ENCODE peak calls at places on chromosomes 13 and 19, in six cellular contexts. O is left ventricle myocardium inferior, V is fibroblast of lung, W is GM12865, K is neural progenitor cell, B is H9. M is an unnamed sample.
A peak's percentile ranks its signal among the peaks of the same experiment; 100 is the strongest.

GRCh38 chr13:101576977-101577376 is 124.5 kb downstream of the ITGBL1 start:
- DNase-seq in O (no peak), V (no peak), W (no peak), K (no peak), B (no peak), M (no peak)

GRCh38 chr19:56170261-56170660 is 5.5 kb upstream of the GALP start:
- DNase-seq in O (no peak), V (no peak), W (no peak), K (no peak), B (no peak), M (no peak)

GRCh38 chr19:18932216-18932841 is 8.7 kb downstream of the HOMER3 start:
- DNase-seq in O (peak; percentile 78), V (peak; percentile 40), W (peak; percentile 75), K (peak; percentile 97), B (peak; percentile 99), M (peak; percentile 97)

GRCh38 chr13:71828117-71828516 is 38.9 kb downstream of the DACH1 start:
- DNase-seq in O (no peak), V (no peak), W (no peak), K (no peak), B (no peak), M (no peak)

GRCh38 chr19:58305065-58305931 is at the start of gene ERVK3-1:
- DNase-seq in O (peak; percentile 96), V (peak; percentile 97), W (peak; percentile 99), K (peak; percentile 97), B (peak; percentile 98), M (peak; percentile 89)

GRCh38 chr13:113080901-113081521 is 24.6 kb upstream of the F7 start:
- DNase-seq in O (no peak), V (no peak), W (no peak), K (no peak), B (no peak), M (no peak)

GRCh38 chr19:15836345-15836594 is 20.8 kb upstream of the OR10H1 start:
- DNase-seq in O (no peak), V (peak; percentile 10), W (no peak), K (no peak), B (no peak), M (no peak)

GRCh38 chr13:78786399-78786879 is 127.5 kb upstream of the OBI1 start:
- DNase-seq in O (no peak), V (no peak), W (no peak), K (no peak), B (no peak), M (peak; percentile 15)

GRCh38 chr19:28400953-28401671 is 811.8 kb downstream of the UQCRFS1 start:
- DNase-seq in O (no peak), V (no peak), W (no peak), K (no peak), B (no peak), M (no peak)

GRCh38 chr19:16880884-16881554 is 7.8 kb upstream of the F2RL3 start:
- DNase-seq in O (no peak), V (no peak), W (no peak), K (no peak), B (no peak), M (no peak)

GRCh38 chr13:114064516-114065140 is 67.8 kb downstream of the RASA3 start:
- DNase-seq in O (peak; percentile 28), V (peak; percentile 62), W (peak; percentile 55), K (peak; percentile 90), B (no peak), M (no peak)

GRCh38 chr13:27556109-27556508 is 64.2 kb downstream of the LNX2 start:
- DNase-seq in O (no peak), V (peak; percentile 87), W (no peak), K (no peak), B (no peak), M (no peak)

GRCh38 chr13:107767119-107767518 is 448.2 kb downstream of the LIG4 start:
- DNase-seq in O (no peak), V (no peak), W (no peak), K (no peak), B (no peak), M (no peak)

GRCh38 chr13:112897603-112897955 is 71.4 kb upstream of the MCF2L start:
- DNase-seq in O (no peak), V (no peak), W (no peak), K (no peak), B (no peak), M (no peak)

GRCh38 chr19:8050274-8051096 is 2.1 kb upstream of the CCL25 start:
- DNase-seq in O (peak; percentile 83), V (peak; percentile 73), W (peak; percentile 99), K (peak; percentile 99), B (peak; percentile 99), M (peak; percentile 99)

GRCh38 chr13:24747248-24748151 is 16.5 kb upstream of the RNF17 start:
- DNase-seq in O (no peak), V (peak; percentile 22), W (peak; percentile 78), K (peak; percentile 56), B (peak; percentile 52), M (peak; percentile 71)

GRCh38 chr19:30754162-30754561 is 382.0 kb downstream of the ZNF536 start:
- DNase-seq in O (no peak), V (no peak), W (no peak), K (no peak), B (no peak), M (no peak)

GRCh38 chr13:26548251-26548765 is 9.2 kb upstream of the WASF3 start:
- DNase-seq in O (no peak), V (no peak), W (no peak), K (no peak), B (no peak), M (no peak)

GRCh38 chr19:17058236-17058635 is 17.0 kb downstream of the HAUS8 start:
- DNase-seq in O (no peak), V (peak; percentile 61), W (no peak), K (no peak), B (no peak), M (no peak)

GRCh38 chr19:52646571-52647222 is 8.5 kb upstream of the ZNF83 start:
- DNase-seq in O (no peak), V (peak; percentile 17), W (no peak), K (no peak), B (no peak), M (no peak)
- TF ChIP-seq CTCF in O (no peak), V (no peak), W (no peak), K (no peak), B (no peak), M (no peak)

DNA sequence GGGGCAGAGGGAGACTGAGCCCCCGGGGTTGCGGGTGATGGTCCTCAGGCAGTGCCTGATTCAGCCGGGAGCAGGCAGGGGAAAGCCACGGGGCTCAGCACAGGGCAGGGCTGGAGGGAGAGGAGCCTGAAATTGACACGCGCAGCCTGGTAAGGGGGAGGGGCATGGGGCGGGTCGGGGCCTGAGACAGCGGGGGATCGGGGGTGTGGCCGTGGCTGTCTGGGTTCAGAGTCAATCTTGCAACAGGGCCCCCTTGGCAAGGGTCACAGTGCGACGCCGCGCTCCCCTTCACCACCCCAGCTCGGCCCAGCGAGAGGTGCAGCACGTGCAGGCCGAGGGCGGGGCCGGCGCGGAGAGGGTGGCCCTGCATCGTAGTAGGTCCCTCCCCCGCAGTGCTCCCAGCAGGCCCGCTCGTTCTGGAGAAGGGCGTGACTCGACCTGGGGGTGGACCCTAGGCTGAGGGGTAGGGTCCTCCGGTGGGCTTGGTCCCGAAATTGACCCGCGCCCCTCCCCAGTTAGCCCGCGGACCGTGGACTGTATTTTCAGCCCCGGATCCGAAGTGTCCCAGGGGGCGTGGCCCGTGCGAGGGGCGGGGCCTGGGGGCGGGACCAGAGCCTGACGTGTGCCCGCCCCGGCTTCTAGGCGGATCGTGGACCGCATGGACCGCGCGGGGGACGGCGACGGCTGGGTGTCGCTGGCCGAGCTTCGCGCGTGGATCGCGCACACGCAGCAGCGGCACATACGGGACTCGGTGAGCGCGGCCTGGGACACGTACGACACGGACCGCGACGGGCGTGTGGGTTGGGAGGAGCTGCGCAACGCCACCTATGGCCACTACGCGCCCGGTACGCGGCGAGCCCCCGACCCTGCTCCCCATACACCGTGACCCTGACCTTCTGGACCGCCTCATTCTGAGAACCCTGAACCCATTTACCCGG is 6.0 kb downstream of the RCN3 start:
- DNase-seq in O (peak; percentile 81), V (peak; percentile 54), W (peak; percentile 77), K (peak; percentile 84), B (peak; percentile 79), M (peak; percentile 92)
- TF ChIP-seq CTCF in O (peak; percentile 50), V (peak; percentile 37), W (peak; percentile 51), K (peak; percentile 50), B (peak; percentile 62), M (peak; percentile 34)

GRCh38 chr19:10863107-10863700 is 8.1 kb upstream of the CARM1 start:
- DNase-seq in O (no peak), V (no peak), W (no peak), K (no peak), B (no peak), M (peak; percentile 25)

GRCh38 chr19:10864538-10864899 is 6.8 kb upstream of the CARM1 start:
- DNase-seq in O (peak; percentile 85), V (peak; percentile 79), W (peak; percentile 87), K (peak; percentile 87), B (peak; percentile 87), M (peak; percentile 91)

GRCh38 chr19:10862561-10863106 is 8.7 kb upstream of the CARM1 start:
- DNase-seq in O (no peak), V (no peak), W (no peak), K (no peak), B (no peak), M (no peak)

GRCh38 chr19:10858204-10858828 is 10.1 kb downstream of the C19orf38 start:
- DNase-seq in O (no peak), V (peak; percentile 33), W (peak; percentile 57), K (peak; percentile 72), B (no peak), M (peak; percentile 59)

DNA sequence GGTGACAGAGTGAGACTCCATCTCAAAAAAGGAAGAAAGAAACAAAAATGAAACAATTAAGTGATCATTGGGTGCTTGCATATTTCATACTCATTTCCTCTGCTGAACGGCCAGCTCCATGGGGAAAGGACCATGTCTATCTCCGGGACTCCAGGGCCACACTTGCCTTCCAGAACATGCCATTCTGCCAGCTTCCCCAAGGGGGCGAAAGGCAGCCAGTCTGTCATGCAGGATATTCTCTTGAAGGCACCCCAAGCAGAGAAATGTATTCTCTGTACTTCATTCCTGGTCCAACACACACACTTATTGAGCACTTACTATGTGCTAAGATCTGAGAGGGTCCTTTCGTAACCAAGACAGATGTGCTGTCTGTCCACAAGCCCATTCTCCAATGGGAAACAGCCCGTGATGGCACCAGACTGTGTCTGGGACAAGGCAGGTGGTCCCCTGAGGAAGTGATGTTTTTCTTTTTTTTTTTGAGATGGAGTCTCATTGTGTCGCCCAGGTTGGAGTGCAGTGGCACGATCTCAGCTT is 10.2 kb upstream of the CARM1 start:
- DNase-seq in O (no peak), V (no peak), W (peak; percentile 66), K (peak; percentile 45), B (peak; percentile 75), M (peak; percentile 33)
- TF ChIP-seq CTCF in O (peak; percentile 38), V (peak; percentile 53), W (peak; percentile 62), K (peak; percentile 53), B (peak; percentile 71), M (peak; percentile 31)

DNA sequence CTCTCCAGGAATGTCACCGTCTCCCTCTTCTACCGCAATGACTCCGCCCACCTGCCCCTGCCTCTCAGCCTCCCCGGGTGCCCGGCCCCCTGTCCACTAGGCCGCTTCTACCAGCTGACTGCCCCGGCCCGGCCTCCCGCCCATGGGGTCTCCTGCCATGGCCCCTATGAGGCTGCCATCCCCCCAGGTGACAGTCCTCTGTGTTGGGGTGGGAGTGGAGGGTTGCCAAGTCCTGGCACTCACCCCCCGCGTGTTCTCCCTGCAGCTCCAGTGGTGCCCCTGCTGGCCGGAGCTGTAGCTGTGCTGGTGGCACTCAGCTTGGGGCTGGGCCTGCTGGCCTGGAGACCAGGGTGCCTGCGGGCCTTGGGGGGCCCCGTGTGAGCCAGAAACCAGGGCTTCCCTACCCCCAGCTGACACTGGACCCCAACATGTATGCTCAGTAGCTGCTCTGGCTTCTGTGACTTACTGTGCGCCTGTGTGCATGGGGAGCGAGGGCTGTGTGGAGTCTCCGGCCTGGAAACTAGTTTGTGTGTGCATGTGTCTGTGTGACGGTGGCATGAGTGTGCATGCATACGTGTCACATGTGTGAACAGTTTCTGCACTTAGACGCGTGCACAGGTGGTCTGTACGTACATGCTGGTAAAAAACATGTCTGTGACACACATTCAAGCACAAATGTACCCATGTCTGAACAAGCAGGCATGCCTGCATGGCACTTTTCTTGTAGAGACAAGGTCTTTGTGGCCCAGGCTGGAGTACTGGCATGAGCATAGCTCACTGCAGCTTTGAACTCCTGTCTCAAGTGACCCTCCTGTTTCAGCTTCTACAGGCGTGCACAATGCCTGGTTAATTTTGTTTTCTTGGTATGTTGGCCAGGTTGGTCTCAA is 4.8 kb downstream of the ACP4 start:
- DNase-seq in O (no peak), V (no peak), W (peak; percentile 70), K (no peak), B (no peak), M (no peak)
- TF ChIP-seq CTCF in O (no peak), V (peak; percentile 17), W (peak; percentile 27), K (peak; percentile 17), B (peak; percentile 57), M (no peak)